ENCODE peak calls at places on chromosomes 7 and 10, in ten cellular contexts. J, D, X, H, G, L, T, O, R and W are unnamed samples.

GRCh38 chr7:72080349-72080766 is 331.8 kb downstream of the CALN1 start:
- DNase-seq in H (no peak), T (no peak), G (no peak), D (no peak), X (no peak), R (no peak), J (no peak), O (no peak), L (peak), W (no peak)

GRCh38 chr7:150908173-150908572 is 55.9 kb downstream of the AOC1 start:
- DNase-seq in J (no peak), H (no peak), G (no peak), O (no peak), T (no peak), L (no peak), R (no peak), D (no peak), X (no peak), W (no peak)

GRCh38 chr7:79410345-79410744 is 43.1 kb downstream of the MAGI2 start:
- DNase-seq in G (no peak), J (no peak), D (no peak), L (no peak), T (no peak), X (no peak), H (peak), R (no peak), O (no peak), W (no peak)

GRCh38 chr7:22417349-22417748 is 60.4 kb upstream of the RAPGEF5 start:
- DNase-seq in G (no peak), R (no peak), T (no peak), H (no peak), D (no peak), J (no peak), L (no peak), O (no peak), X (no peak), W (no peak)

GRCh38 chr7:76294344-76295024 is 8.0 kb upstream of the HSPB1 start:
- DNase-seq in T (peak), X (peak), H (peak), G (peak), O (peak), D (peak), R (peak), L (peak), J (peak), W (no peak)

GRCh38 chr10:114002422-114002821 is 41.2 kb upstream of the ADRB1 start:
- DNase-seq in O (peak), T (no peak), D (no peak), J (no peak), G (no peak), X (no peak), L (no peak), H (no peak), R (no peak), W (no peak)

GRCh38 chr7:25926009-25926408 is 226.0 kb upstream of the NFE2L3 start:
- DNase-seq in R (no peak), O (no peak), T (no peak), G (no peak), X (no peak), L (no peak), H (no peak), D (no peak), J (no peak), W (peak)

GRCh38 chr10:17733620-17734019 is 18.4 kb upstream of the TMEM236 start:
- DNase-seq in H (no peak), D (no peak), L (no peak), G (no peak), X (no peak), R (no peak), J (no peak), T (no peak), O (no peak), W (no peak)

GRCh38 chr7:110375068-110375467 is 715.9 kb upstream of the LRRN3 start:
- DNase-seq in X (no peak), T (no peak), O (no peak), H (no peak), R (no peak), L (no peak), G (no peak), D (no peak), J (no peak), W (no peak)

GRCh38 chr7:77991656-77992055 is 193.1 kb downstream of the PHTF2 start:
- DNase-seq in O (no peak), X (no peak), J (no peak), L (no peak), R (no peak), H (no peak), D (no peak), T (no peak), G (no peak), W (no peak)

GRCh38 chr7:96669812-96670211 is 39.8 kb downstream of the SEM1 start:
- DNase-seq in L (no peak), R (no peak), O (no peak), T (no peak), D (no peak), G (no peak), J (no peak), H (no peak), X (no peak), W (no peak)

GRCh38 chr10:100516847-100517246 is 2.8 kb downstream of the SEC31B start:
- DNase-seq in X (no peak), O (peak), T (no peak), J (no peak), G (no peak), D (no peak), L (no peak), R (no peak), H (no peak), W (no peak)

GRCh38 chr7:152624218-152624617 is 51.7 kb downstream of the XRCC2 start:
- DNase-seq in O (no peak), R (no peak), J (no peak), L (no peak), H (no peak), X (no peak), G (no peak), T (no peak), D (no peak), W (no peak)

GRCh38 chr7:22588396-22588795 is 88.4 kb upstream of the STEAP1B start:
- DNase-seq in J (no peak), H (no peak), D (no peak), O (no peak), X (peak), R (no peak), G (no peak), T (no peak), L (no peak), W (no peak)

GRCh38 chr7:127933116-127933515 is 98.1 kb downstream of the LRRC4 start:
- DNase-seq in R (no peak), G (no peak), D (peak), J (no peak), H (peak), O (no peak), X (peak), L (no peak), T (peak), W (no peak)

GRCh38 chr7:6579446-6579845 is 2.2 kb downstream of the ZDHHC4 start:
- DNase-seq in G (peak), X (peak), L (no peak), H (peak), D (no peak), O (no peak), R (no peak), J (no peak), T (peak), W (no peak)

GRCh38 chr7:82578430-82578829 is 134.9 kb upstream of the CACNA2D1 start:
- DNase-seq in O (no peak), H (peak), D (no peak), L (no peak), J (no peak), R (no peak), X (peak), G (peak), T (peak), W (no peak)

GRCh38 chr10:74206727-74207126 is 55.7 kb downstream of the ADK start:
- DNase-seq in T (no peak), G (no peak), J (no peak), D (no peak), O (no peak), L (peak), R (peak), X (no peak), H (no peak), W (no peak)

GRCh38 chr10:103125323-103126267 is 67.5 kb downstream of the NT5C2 start:
- DNase-seq in D (no peak), J (no peak), H (peak), X (no peak), O (no peak), T (no peak), L (no peak), R (no peak), G (no peak), W (no peak)

GRCh38 chr10:129033790-129034272 is 433.2 kb upstream of the MGMT start:
- DNase-seq in D (no peak), G (no peak), L (no peak), R (no peak), O (no peak), X (no peak), T (no peak), J (no peak), H (no peak), W (peak)

GRCh38 chr7:40220421-40220911 is 85.7 kb downstream of the SUGCT start:
- DNase-seq in L (no peak), O (no peak), J (no peak), H (peak), G (peak), D (no peak), T (peak), X (peak), R (no peak), W (no peak)

GRCh38 chr10:23694921-23695824 is 256.3 kb downstream of the OTUD1 start:
- DNase-seq in R (no peak), J (no peak), D (no peak), H (no peak), T (no peak), X (no peak), L (no peak), G (no peak), O (no peak), W (no peak)

GRCh38 chr10:78805176-78805575 is 263.6 kb upstream of the ZMIZ1 start:
- DNase-seq in R (peak), H (peak), X (peak), D (peak), L (no peak), G (peak), J (peak), T (peak), O (no peak), W (peak)

GRCh38 chr10:53453196-53453595 is 680.6 kb upstream of the MBL2 start:
- DNase-seq in X (no peak), T (no peak), R (no peak), O (no peak), D (no peak), G (no peak), J (no peak), L (no peak), H (no peak), W (no peak)

GRCh38 chr7:44530990-44531389 is 10.1 kb downstream of the NPC1L1 start:
- DNase-seq in J (no peak), G (no peak), O (no peak), X (no peak), L (no peak), T (no peak), H (no peak), D (no peak), R (no peak), W (no peak)

GRCh38 chr7:94289071-94289470 is 105.6 kb upstream of the COL1A2 start:
- DNase-seq in T (peak), J (peak), D (no peak), R (peak), G (peak), O (peak), H (peak), L (peak), X (peak), W (peak)

GRCh38 chr7:118350260-118350659 is 125.8 kb downstream of the ANKRD7 start:
- DNase-seq in O (no peak), G (no peak), R (no peak), T (no peak), X (no peak), J (no peak), D (no peak), H (no peak), L (no peak), W (no peak)

GRCh38 chr7:42155836-42156540 is 81.0 kb downstream of the GLI3 start:
- DNase-seq in R (no peak), G (peak), O (no peak), H (peak), J (no peak), T (peak), L (no peak), X (peak), D (no peak), W (no peak)
- H3K4me3 ChIP-seq in R (no peak), G (no peak), O (no peak), H (no peak), J (no peak), T (no peak), L (no peak), X (no peak), D (no peak), W (no peak)

DNA sequence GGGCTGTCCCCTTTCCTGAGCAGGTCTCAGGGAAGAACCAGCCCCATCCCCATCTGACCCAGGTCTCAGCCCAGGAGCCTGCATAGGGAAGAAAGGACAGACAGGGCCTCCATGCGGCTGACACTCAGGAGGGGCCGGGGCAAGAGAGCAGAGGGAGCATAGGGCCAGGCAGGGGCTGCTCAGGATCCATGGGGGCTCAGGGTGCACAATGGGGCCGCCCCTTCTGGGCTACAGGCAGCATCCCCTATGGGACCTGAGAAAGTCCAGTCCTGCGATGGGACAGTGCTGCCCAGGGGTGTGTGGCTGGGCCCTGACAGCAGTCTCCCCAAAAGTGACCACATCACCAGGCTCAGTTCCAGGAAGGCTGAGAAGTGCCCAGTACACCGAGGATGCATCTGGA is 32.7 kb upstream of the ZNF735 start:
- DNase-seq in O (no peak), D (no peak), G (no peak), L (no peak), J (no peak), X (no peak), T (no peak), R (no peak), H (no peak), W (no peak)
- TF ChIP-seq CTCF in O (no peak), D (no peak), G (no peak), L (no peak), J (no peak), X (no peak), T (no peak), R (no peak), H (no peak), W (no peak)

GRCh38 chr7:148481965-148482626 is 108.5 kb upstream of the C7orf33 start:
- DNase-seq in O (no peak), L (no peak), J (no peak), T (no peak), D (no peak), G (no peak), X (no peak), H (no peak), R (no peak), W (no peak)
- H3K4me3 ChIP-seq in O (no peak), L (no peak), J (no peak), T (no peak), D (no peak), G (no peak), X (no peak), H (no peak), R (no peak), W (no peak)

GRCh38 chr10:44994752-44995530 is 5.8 kb upstream of the ZNF22 start:
- DNase-seq in H (no peak), R (no peak), L (peak), J (no peak), D (no peak), T (no peak), G (no peak), X (no peak), O (no peak), W (no peak)

GRCh38 chr10:44995914-44996633 is 4.6 kb upstream of the ZNF22 start:
- DNase-seq in R (no peak), O (no peak), T (peak), D (no peak), G (peak), X (peak), H (peak), L (peak), J (no peak), W (peak)

GRCh38 chr10:44998146-44998631 is 2.5 kb upstream of the ZNF22 start:
- DNase-seq in X (no peak), O (no peak), G (peak), D (no peak), R (no peak), H (peak), L (no peak), J (no peak), T (peak), W (no peak)

GRCh38 chr10:44995581-44995913 is 5.2 kb upstream of the ZNF22 start:
- DNase-seq in O (no peak), J (no peak), X (no peak), L (no peak), T (no peak), D (no peak), G (no peak), R (no peak), H (no peak), W (no peak)

GRCh38 chr10:44997105-44997748 is 3.5 kb upstream of the ZNF22 start:
- DNase-seq in J (no peak), G (no peak), R (no peak), T (no peak), O (no peak), H (no peak), X (no peak), L (no peak), D (no peak), W (no peak)
- TF ChIP-seq CTCF in J (no peak), G (no peak), R (no peak), T (no peak), O (no peak), H (no peak), X (no peak), L (no peak), D (no peak), W (no peak)